ENCODE peak calls at places on chromosomes 16 and 17, in seven cellular contexts. N is heart right ventricle; F is psoas muscle; Q is A549; Y is brain microvascular endothelial cell; W is effector memory CD4-positive, alpha-beta T cell; B is small intestine. I is an unnamed sample.

GRCh38 chr17:73058022-73058421 is 34.5 kb downstream of the SLC39A11 start:
- DNase-seq in F (no peak), W (no peak), Q (no peak), B (no peak), N (peak), Y (peak), I (no peak)

GRCh38 chr17:19370493-19370960 is 7.8 kb upstream of the MAPK7 start:
- DNase-seq in W (no peak), Q (no peak), B (no peak), Y (no peak), F (no peak), N (peak), I (no peak)

GRCh38 chr16:74053784-74054306 is 242.8 kb upstream of the PSMD7 start:
- DNase-seq in Q (no peak), N (no peak), Y (no peak), F (no peak), B (no peak), W (no peak), I (no peak)

GRCh38 chr16:20844588-20844987 is 38.3 kb downstream of the REXO5 start:
- DNase-seq in N (no peak), B (no peak), Q (no peak), F (no peak), Y (no peak), W (peak), I (peak)

GRCh38 chr17:19239544-19239943 is 2.4 kb downstream of the EPN2 start:
- DNase-seq in Q (no peak), B (no peak), N (no peak), F (no peak), W (no peak), Y (no peak), I (no peak)

GRCh38 chr17:50146927-50147640 is 3.4 kb downstream of the PPP1R9B start:
- DNase-seq in Q (no peak), N (no peak), B (no peak), Y (no peak), W (no peak), F (no peak), I (no peak)

GRCh38 chr16:47136101-47136820 is 7.5 kb downstream of the NETO2 start:
- DNase-seq in W (no peak), B (peak), N (peak), Q (peak), F (no peak), Y (peak), I (no peak)

GRCh38 chr16:75282811-75283281 is 31.4 kb upstream of the BCAR1 start:
- DNase-seq in B (no peak), Y (no peak), F (no peak), W (no peak), N (no peak), Q (no peak), I (no peak)

GRCh38 chr17:27296427-27296979 is 2.6 kb downstream of the WSB1 start:
- DNase-seq in Q (peak), N (no peak), F (no peak), B (no peak), W (no peak), Y (peak), I (no peak)

GRCh38 chr16:17448640-17449638 is 21.8 kb downstream of the XYLT1 start:
- DNase-seq in F (peak), B (no peak), W (peak), Q (no peak), Y (no peak), N (peak), I (peak)

GRCh38 chr17:8846768-8847211 is 20.7 kb downstream of the PIK3R6 start:
- DNase-seq in B (peak), Y (peak), N (peak), Q (peak), F (no peak), W (no peak), I (no peak)

GRCh38 chr16:7513429-7513828 is 180.8 kb downstream of the RBFOX1 start:
- DNase-seq in B (peak), F (no peak), W (no peak), Y (no peak), Q (peak), N (no peak), I (no peak)

GRCh38 chr17:32498362-32498761 is 11.6 kb downstream of the CDK5R1 start:
- DNase-seq in B (no peak), W (no peak), Q (no peak), N (no peak), F (no peak), Y (no peak), I (no peak)

GRCh38 chr17:40417258-40417608 is 463 bp downstream of the TOP2A start:
- DNase-seq in N (no peak), Q (peak), F (no peak), B (peak), W (no peak), Y (peak), I (no peak)

GRCh38 chr17:835263-835662 is 53.1 kb downstream of the MRM3 start:
- DNase-seq in Q (no peak), F (peak), N (no peak), B (no peak), W (no peak), Y (peak), I (no peak)

GRCh38 chr17:76925333-76925935 is 57.2 kb downstream of the MGAT5B start:
- DNase-seq in B (no peak), N (peak), F (no peak), Y (no peak), Q (no peak), W (no peak), I (no peak)

GRCh38 chr16:24139282-24139681 is 116.9 kb upstream of the CACNG3 start:
- DNase-seq in F (no peak), Y (no peak), Q (no peak), B (no peak), N (no peak), W (no peak), I (no peak)

GRCh38 chr17:82317394-82318168 is at the start of gene CD7:
- DNase-seq in Q (no peak), W (peak), F (no peak), N (no peak), Y (no peak), B (peak), I (peak)

GRCh38 chr17:45222273-45222993 is 748 bp downstream of the FMNL1 start:
- DNase-seq in Y (no peak), W (no peak), Q (no peak), N (no peak), B (no peak), F (no peak), I (peak)

GRCh38 chr17:68288804-68289203 is 2.1 kb downstream of the SLC16A6 start:
- DNase-seq in B (no peak), F (no peak), N (no peak), Q (peak), W (no peak), Y (no peak), I (no peak)

GRCh38 chr16:53482123-53482522 is 20.9 kb downstream of the AKTIP start:
- DNase-seq in B (no peak), F (no peak), N (no peak), Q (no peak), Y (no peak), W (no peak), I (no peak)

GRCh38 chr16:88885693-88886253 is 19.3 kb upstream of the PABPN1L start:
- DNase-seq in Y (no peak), W (no peak), F (no peak), N (no peak), Q (no peak), B (no peak), I (no peak)

GRCh38 chr16:3304370-3304769 is 860 bp downstream of the TIGD7 start:
- DNase-seq in F (no peak), Q (no peak), B (no peak), Y (no peak), W (no peak), N (no peak), I (no peak)

GRCh38 chr16:52561910-52562741 is 15.2 kb upstream of the TOX3 start:
- DNase-seq in N (no peak), B (peak), Q (peak), F (no peak), W (no peak), Y (no peak), I (no peak)

GRCh38 chr17:33968350-33969044 is 286.6 kb upstream of the CCL2 start:
- DNase-seq in N (no peak), B (peak), F (no peak), Q (peak), W (no peak), Y (no peak), I (no peak)

GRCh38 chr17:33964344-33964979 is 290.6 kb upstream of the CCL2 start:
- DNase-seq in N (no peak), Y (no peak), Q (peak), B (peak), W (no peak), F (no peak), I (no peak)

GRCh38 chr17:33967608-33968349 is 287.3 kb upstream of the CCL2 start:
- DNase-seq in F (no peak), B (no peak), Y (no peak), Q (no peak), W (no peak), N (no peak), I (no peak)

GRCh38 chr17:33966410-33967063 is 288.5 kb upstream of the CCL2 start:
- DNase-seq in F (no peak), Y (no peak), Q (no peak), N (no peak), W (no peak), B (no peak), I (no peak)

GRCh38 chr17:33962857-33963655 is 292.0 kb upstream of the CCL2 start:
- DNase-seq in Q (no peak), Y (no peak), B (no peak), W (no peak), N (no peak), F (no peak), I (no peak)
- H3K4me3 ChIP-seq in Q (no peak), Y (no peak), B (no peak), W (no peak), N (no peak), F (no peak), I (no peak)

GRCh38 chr17:64709481-64709880 is 47.4 kb upstream of the SMURF2 start:
- DNase-seq in Y (no peak), W (no peak), Q (no peak), N (no peak), F (no peak), B (no peak), I (no peak)
- H3K4me3 ChIP-seq in Y (no peak), W (no peak), Q (no peak), N (no peak), F (no peak), B (no peak), I (peak)

GRCh38 chr17:43446773-43447172 is 37.0 kb upstream of the DHX8 start:
- DNase-seq in B (no peak), Q (no peak), W (no peak), N (no peak), Y (no peak), F (no peak), I (no peak)
- H3K4me3 ChIP-seq in B (no peak), Q (no peak), W (no peak), N (no peak), Y (no peak), F (no peak), I (no peak)

GRCh38 chr16:86502856-86503748 is 7.2 kb upstream of the FOXF1 start:
- DNase-seq in N (no peak), Y (no peak), W (no peak), F (no peak), Q (no peak), B (no peak), I (no peak)
- H3K4me3 ChIP-seq in N (no peak), Y (no peak), W (no peak), F (no peak), Q (no peak), B (no peak), I (no peak)

GRCh38 chr16:84643180-84643583 is 5.1 kb upstream of the KLHL36 start:
- DNase-seq in B (no peak), Y (peak), Q (no peak), W (no peak), F (peak), N (peak), I (no peak)

GRCh38 chr16:84643677-84644076 is 4.6 kb upstream of the KLHL36 start:
- DNase-seq in W (no peak), B (no peak), Y (no peak), F (no peak), Q (no peak), N (no peak), I (no peak)

GRCh38 chr16:84638195-84638806 is 10.0 kb upstream of the KLHL36 start:
- DNase-seq in B (no peak), Q (no peak), N (no peak), W (no peak), Y (no peak), F (no peak), I (no peak)

GRCh38 chr16:84640145-84640544 is 8.2 kb upstream of the KLHL36 start:
- DNase-seq in Q (no peak), B (no peak), Y (no peak), F (no peak), W (no peak), N (no peak), I (no peak)

GRCh38 chr16:84641643-84642358 is 6.5 kb upstream of the KLHL36 start:
- DNase-seq in Q (no peak), Y (no peak), W (no peak), B (no peak), F (no peak), N (no peak), I (peak)
- H3K4me3 ChIP-seq in Q (no peak), Y (no peak), W (no peak), B (no peak), F (no peak), N (no peak), I (peak)

GRCh38 chr16:66925322-66925840 is at the start of gene RRAD:
- DNase-seq in B (no peak), N (peak), W (no peak), Q (no peak), F (peak), Y (peak), I (no peak)

GRCh38 chr16:66923866-66924265 is 1.5 kb downstream of the RRAD start:
- DNase-seq in Q (no peak), Y (no peak), F (no peak), N (no peak), B (no peak), W (no peak), I (no peak)

GRCh38 chr16:66923247-66923851 is 2.0 kb downstream of the RRAD start:
- DNase-seq in N (peak), F (peak), Y (peak), W (no peak), Q (no peak), B (no peak), I (no peak)

GRCh38 chr16:66926171-66926570 is 836 bp upstream of the RRAD start:
- DNase-seq in B (no peak), N (peak), Q (no peak), F (peak), W (no peak), Y (no peak), I (no peak)

DNA sequence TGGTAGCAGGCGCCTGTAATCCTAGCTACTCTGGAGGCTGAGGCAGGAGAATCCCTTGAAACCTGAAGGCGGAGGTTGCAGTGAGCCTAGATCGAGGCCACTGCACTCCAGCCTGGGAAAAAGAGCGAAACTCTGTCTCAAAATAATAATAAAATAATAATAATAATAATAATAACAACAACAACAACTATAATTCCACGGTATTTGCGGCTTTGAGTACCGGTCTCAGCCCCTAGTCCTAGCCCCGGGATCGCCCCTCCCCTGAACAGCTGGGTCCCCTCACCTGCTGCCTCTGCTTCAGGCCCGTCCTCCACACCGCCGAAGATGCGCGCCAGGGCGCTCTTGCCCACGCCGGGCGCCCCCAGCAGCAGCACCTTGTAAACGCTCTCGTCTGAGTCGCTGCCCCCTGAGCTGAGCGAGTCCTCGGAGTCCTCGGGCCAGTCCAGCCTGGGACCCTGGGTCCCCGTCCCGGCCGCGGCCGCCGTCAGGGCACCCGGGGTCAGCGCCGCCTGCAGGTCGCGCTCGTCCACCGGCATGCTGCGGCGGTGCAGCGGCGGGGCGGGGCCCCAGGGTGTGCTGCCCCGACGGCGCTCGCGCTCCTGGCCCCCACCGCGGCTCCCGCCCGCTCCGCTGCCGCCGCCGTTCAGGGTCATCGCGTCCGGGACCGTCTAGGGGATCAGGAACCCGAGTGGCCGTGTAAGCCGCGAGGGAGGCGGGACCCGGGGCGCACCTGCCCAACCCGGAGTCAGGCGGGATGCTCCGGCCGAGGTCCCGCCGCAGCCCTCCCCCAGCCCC is 611 bp downstream of the RRAD start:
- DNase-seq in W (no peak), B (peak), N (no peak), Q (no peak), F (peak), Y (no peak), I (no peak)
- H3K4me3 ChIP-seq in W (peak), B (peak), N (peak), Q (peak), F (peak), Y (peak), I (no peak)

DNA sequence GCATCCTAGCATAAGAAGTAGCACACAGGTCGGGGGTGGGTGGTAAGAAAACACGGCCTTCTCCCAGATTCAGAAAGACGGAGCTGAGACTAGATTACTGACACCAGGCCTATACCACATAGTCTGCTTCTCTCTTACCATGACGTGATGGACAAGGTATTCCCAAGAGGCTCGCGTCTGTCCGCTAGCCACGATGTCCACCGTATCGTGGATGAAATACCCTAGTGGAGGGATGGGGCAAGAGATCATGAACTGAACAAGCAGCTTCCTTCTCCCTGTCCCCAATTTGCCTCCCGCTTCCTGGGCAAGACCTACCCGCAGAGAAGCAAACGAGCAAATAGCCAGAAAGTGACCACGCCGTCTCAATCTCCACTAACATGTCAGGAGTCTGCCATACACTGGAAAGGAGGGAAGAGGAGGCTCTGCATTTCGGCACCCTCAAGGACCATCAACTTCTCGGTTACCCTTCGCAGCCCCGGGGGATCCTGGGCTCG is 820 bp downstream of the TLCD1 start:
- DNase-seq in F (no peak), N (no peak), B (peak), Y (peak), Q (peak), W (no peak), I (no peak)
- H3K4me3 ChIP-seq in F (peak), N (peak), B (peak), Y (peak), Q (peak), W (peak), I (no peak)

GRCh38 chr17:75030161-75030560 is 16.6 kb downstream of the ATP5PD start:
- DNase-seq in N (no peak), B (no peak), Y (no peak), W (no peak), F (no peak), Q (no peak), I (no peak)

GRCh38 chr17:75034236-75034908 is 12.4 kb downstream of the ATP5PD start:
- DNase-seq in Q (peak), B (peak), N (peak), Y (peak), W (peak), F (peak), I (peak)

GRCh38 chr17:75033346-75034235 is 13.2 kb downstream of the ATP5PD start:
- DNase-seq in W (peak), Y (peak), Q (peak), F (peak), N (peak), B (peak), I (peak)

GRCh38 chr17:75031972-75032895 is 14.5 kb downstream of the ATP5PD start:
- DNase-seq in Y (peak), B (peak), F (peak), N (peak), W (peak), Q (peak), I (peak)

DNA sequence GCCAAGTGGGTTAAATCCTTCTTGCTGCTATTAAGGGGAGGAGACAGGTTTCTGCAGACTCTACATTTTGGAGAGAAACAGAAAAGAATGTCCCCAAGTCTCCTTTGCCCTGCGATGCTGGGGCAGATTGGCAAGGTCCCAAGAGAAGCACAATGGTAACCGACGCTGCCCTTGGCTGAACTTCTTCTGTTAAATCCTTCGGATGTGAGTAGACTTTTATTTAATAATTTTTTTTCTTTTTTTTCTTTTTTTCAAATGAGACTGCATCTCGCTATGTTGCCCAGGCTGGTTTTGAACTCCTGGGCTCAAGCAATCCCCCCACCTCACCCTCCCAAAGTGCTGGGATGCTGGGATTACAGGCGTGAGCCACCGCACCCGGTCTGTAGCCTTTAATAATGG is 13.9 kb downstream of the ATP5PD start:
- DNase-seq in Q (peak), Y (peak), N (peak), B (no peak), W (no peak), F (peak), I (no peak)
- H3K4me3 ChIP-seq in Q (peak), Y (peak), N (peak), B (no peak), W (peak), F (peak), I (peak)

DNA sequence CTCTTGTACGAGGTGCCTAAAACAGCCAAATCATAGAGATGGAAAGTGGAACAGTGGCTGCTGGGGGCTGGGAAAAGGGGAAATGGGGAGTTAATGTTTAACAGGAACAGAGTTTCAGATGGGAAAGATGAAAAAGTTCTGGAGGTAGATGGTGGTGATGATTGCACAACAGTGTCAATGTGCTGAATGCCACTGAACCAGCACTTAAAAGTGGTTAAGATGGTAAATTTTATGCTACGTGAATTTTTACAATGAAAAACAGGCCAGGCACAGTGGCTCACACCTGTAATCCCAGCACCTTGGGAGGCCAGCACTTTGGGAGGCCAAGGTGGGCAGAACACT is 130.4 kb downstream of the C16orf78 start:
- DNase-seq in N (no peak), B (no peak), Y (no peak), F (no peak), W (no peak), Q (no peak), I (no peak)
- H3K4me3 ChIP-seq in N (no peak), B (no peak), Y (no peak), F (no peak), W (no peak), Q (no peak), I (no peak)

I was measured in naive thymus-derived CD4-positive, alpha-beta T cell.